ENCODE peak calls at places on chromosome 11, in five cellular contexts. One of them, this sample, is unnamed.

GRCh38 chr11:68146704-68147474 is 25.7 kb upstream of the CHKA start:
- DNase-seq in psoas muscle: no peak
- DNase-seq in HEK293T: peak
- DNase-seq in tibial nerve: no peak
- DNase-seq in IMR-90: peak
- DNase-seq in this sample: no peak

GRCh38 chr11:91846664-91847063 is 378.0 kb upstream of the FAT3 start:
- DNase-seq in psoas muscle: no peak
- DNase-seq in HEK293T: no peak
- DNase-seq in tibial nerve: no peak
- DNase-seq in IMR-90: no peak
- DNase-seq in this sample: no peak

GRCh38 chr11:66883021-66883968 is 26.4 kb downstream of the LRFN4 start:
- DNase-seq in tibial nerve: no peak
- DNase-seq in HEK293T: peak
- DNase-seq in IMR-90: peak
- DNase-seq in psoas muscle: peak
- DNase-seq in this sample: no peak

GRCh38 chr11:92728628-92729027 is 240.8 kb upstream of the MTNR1B start:
- DNase-seq in HEK293T: no peak
- DNase-seq in psoas muscle: no peak
- DNase-seq in IMR-90: no peak
- DNase-seq in tibial nerve: no peak
- DNase-seq in this sample: no peak

GRCh38 chr11:133081020-133081419 is 451.3 kb downstream of the OPCML start:
- DNase-seq in tibial nerve: no peak
- DNase-seq in IMR-90: no peak
- DNase-seq in psoas muscle: no peak
- DNase-seq in HEK293T: no peak
- DNase-seq in this sample: no peak

GRCh38 chr11:2742611-2743426 is 43.0 kb upstream of the KCNQ1OT1 start:
- DNase-seq in HEK293T: no peak
- DNase-seq in psoas muscle: no peak
- DNase-seq in IMR-90: no peak
- DNase-seq in tibial nerve: no peak
- DNase-seq in this sample: no peak

GRCh38 chr11:76769071-76769560 is 14.0 kb upstream of the TSKU start:
- DNase-seq in tibial nerve: no peak
- DNase-seq in HEK293T: no peak
- DNase-seq in IMR-90: peak
- DNase-seq in psoas muscle: no peak
- DNase-seq in this sample: no peak

GRCh38 chr11:117881217-117881616 is 4.8 kb upstream of the FXYD6 start:
- DNase-seq in tibial nerve: no peak
- DNase-seq in psoas muscle: no peak
- DNase-seq in IMR-90: no peak
- DNase-seq in HEK293T: no peak
- DNase-seq in this sample: no peak

GRCh38 chr11:100890779-100891178 is 203.7 kb downstream of the ARHGAP42 start:
- DNase-seq in HEK293T: no peak
- DNase-seq in psoas muscle: no peak
- DNase-seq in IMR-90: peak
- DNase-seq in tibial nerve: no peak
- DNase-seq in this sample: no peak

GRCh38 chr11:72773291-72773690 is 20.6 kb downstream of the STARD10 start:
- DNase-seq in IMR-90: peak
- DNase-seq in tibial nerve: no peak
- DNase-seq in HEK293T: no peak
- DNase-seq in psoas muscle: peak
- DNase-seq in this sample: no peak

GRCh38 chr11:118903204-118904015 is 19.7 kb downstream of the CXCR5 start:
- DNase-seq in tibial nerve: no peak
- DNase-seq in HEK293T: no peak
- DNase-seq in psoas muscle: no peak
- DNase-seq in IMR-90: no peak
- DNase-seq in this sample: no peak

GRCh38 chr11:121426476-121427454 is 25.3 kb upstream of the SORL1 start:
- DNase-seq in HEK293T: peak
- DNase-seq in IMR-90: no peak
- DNase-seq in psoas muscle: peak
- DNase-seq in tibial nerve: no peak
- DNase-seq in this sample: peak

GRCh38 chr11:119111361-119111925 is 4.3 kb downstream of the C2CD2L start:
- DNase-seq in tibial nerve: no peak
- DNase-seq in psoas muscle: no peak
- DNase-seq in IMR-90: no peak
- DNase-seq in HEK293T: no peak
- DNase-seq in this sample: no peak

GRCh38 chr11:131685906-131686305 is 315.5 kb downstream of the NTM start:
- DNase-seq in IMR-90: no peak
- DNase-seq in tibial nerve: no peak
- DNase-seq in HEK293T: no peak
- DNase-seq in psoas muscle: no peak
- DNase-seq in this sample: no peak

This sample was measured in H1.